ENCODE peak calls at places on chromosomes 3 and 15, in four cellular contexts. P is NCI-H1417 treated with DMSO at 0.1 percent for 48 hours, S is Calu3, M is NCI-H524 treated with DMSO at 0.1 percent for 48 hours. B is an unnamed sample.

GRCh38 chr3:104526901-104527401 is 839.8 kb upstream of the ALCAM start:
- DNase-seq in P (no peak), S (no peak), M (no peak), B (no peak)

GRCh38 chr3:139935071-139935865 is at the start of gene CLSTN2:
- DNase-seq in P (no peak), S (peak; percentile 63), M (no peak), B (peak; percentile 88)

GRCh38 chr15:98085003-98085639 is 124.6 kb downstream of the ARRDC4 start:
- DNase-seq in P (peak; percentile 55), S (peak; percentile 61), M (peak; percentile 17), B (no peak)

GRCh38 chr3:13083254-13083653 is 10.0 kb upstream of the IQSEC1 start:
- DNase-seq in P (no peak), S (no peak), M (no peak), B (no peak)

GRCh38 chr3:195147649-195148121 is 123.3 kb downstream of the XXYLT1 start:
- DNase-seq in P (no peak), S (no peak), M (no peak), B (no peak)

GRCh38 chr3:158672293-158673176 is at the start of gene LXN:
- DNase-seq in P (no peak), S (peak; percentile 96), M (no peak), B (no peak)

GRCh38 chr3:110858549-110858948 is 213.1 kb upstream of the NECTIN3 start:
- DNase-seq in P (no peak), S (no peak), M (no peak), B (no peak)

GRCh38 chr15:98560338-98560737 is 88.0 kb upstream of the IGF1R start:
- DNase-seq in P (no peak), S (no peak), M (no peak), B (no peak)

GRCh38 chr15:29677871-29678431 is 144.3 kb downstream of the TJP1 start:
- DNase-seq in P (peak; percentile 59), S (no peak), M (no peak), B (no peak)

GRCh38 chr3:175857666-175858270 is 998.6 kb downstream of the NAALADL2 start:
- DNase-seq in P (no peak), S (no peak), M (no peak), B (no peak)

GRCh38 chr3:194276768-194277546 is 74.2 kb downstream of the CPN2 start:
- DNase-seq in P (no peak), S (no peak), M (no peak), B (peak; percentile 61)

GRCh38 chr15:81895723-81896122 is 150.1 kb downstream of the MEX3B start:
- DNase-seq in P (no peak), S (no peak), M (no peak), B (no peak)

GRCh38 chr3:123789760-123790159 is 94.4 kb downstream of the MYLK start:
- DNase-seq in P (no peak), S (no peak), M (no peak), B (no peak)

GRCh38 chr3:70000563-70001081 is 1.1 kb downstream of the SAMMSON start:
- DNase-seq in P (peak; percentile 11), S (no peak), M (no peak), B (no peak)

GRCh38 chr3:172209333-172210321 is 170.2 kb downstream of the FNDC3B start:
- DNase-seq in P (no peak), S (no peak), M (no peak), B (no peak)

GRCh38 chr3:30924763-30925162 is 30.3 kb upstream of the GADL1 start:
- DNase-seq in P (no peak), S (no peak), M (no peak), B (no peak)

GRCh38 chr15:29348308-29348914 is 78.8 kb upstream of the NSMCE3 start:
- DNase-seq in P (no peak), S (no peak), M (no peak), B (no peak)

GRCh38 chr3:183618542-183618941 is 16.9 kb upstream of the KLHL24 start:
- DNase-seq in P (no peak), S (no peak), M (no peak), B (no peak)

GRCh38 chr15:38874464-38874863 is 309.9 kb upstream of the RASGRP1 start:
- DNase-seq in P (no peak), S (no peak), M (no peak), B (no peak)

GRCh38 chr15:59491062-59491461 is 53.1 kb downstream of the FAM81A start:
- DNase-seq in P (no peak), S (no peak), M (no peak), B (no peak)

GRCh38 chr15:80059786-80060489 is 462 bp downstream of the ZFAND6 start:
- DNase-seq in P (peak; percentile 20), S (peak; percentile 62), M (no peak), B (peak; percentile 76)

GRCh38 chr3:152289708-152290107 is 21.0 kb downstream of the MBNL1 start:
- DNase-seq in P (no peak), S (no peak), M (no peak), B (no peak)

GRCh38 chr3:112699436-112699978 is 58.6 kb upstream of the CCDC80 start:
- DNase-seq in P (no peak), S (peak; percentile 37), M (no peak), B (no peak)

GRCh38 chr3:59578129-59578528 is 528.3 kb upstream of the CFAP20DC start:
- DNase-seq in P (no peak), S (no peak), M (no peak), B (no peak)

GRCh38 chr15:22893081-22893480 is 54.6 kb downstream of the NIPA2 start:
- DNase-seq in P (no peak), S (no peak), M (no peak), B (no peak)

GRCh38 chr3:11563749-11564148 is 80.0 kb downstream of the VGLL4 start:
- DNase-seq in P (no peak), S (no peak), M (no peak), B (no peak)

GRCh38 chr15:48170981-48171380 is 7.1 kb downstream of the MYEF2 start:
- DNase-seq in P (no peak), S (no peak), M (no peak), B (no peak)

GRCh38 chr3:176767385-176767784 is 429.9 kb downstream of the TBL1XR1 start:
- DNase-seq in P (no peak), S (no peak), M (no peak), B (no peak)

GRCh38 chr15:90160781-90161727 is 40.1 kb upstream of the SEMA4B start:
- DNase-seq in P (peak; percentile 17), S (peak; percentile 85), M (no peak), B (peak; percentile 52)

GRCh38 chr15:63338170-63338569 is 43.5 kb downstream of the CA12 start:
- DNase-seq in P (no peak), S (peak; percentile 20), M (no peak), B (peak; percentile 53)